ENCODE peak calls at places on chromosomes 5 and 9, in four cellular contexts. One of them, this sample, is unnamed. For H3K4me1, the result is how much of the 10 kb centered on the place peaks cover.

GRCh38 chr5:91177085-91177484 is 206.0 kb downstream of the ARRDC3 start:
- DNase-seq in IMR-90: no peak
- DNase-seq in cardiac muscle cell: no peak
- DNase-seq in heart right ventricle: no peak
- DNase-seq in this sample: no peak

GRCh38 chr9:93682155-93682968 is 106.0 kb downstream of the PHF2 start:
- DNase-seq in IMR-90: peak
- DNase-seq in cardiac muscle cell: peak
- DNase-seq in heart right ventricle: peak
- DNase-seq in this sample: peak

GRCh38 chr9:113139225-113139829 is 11.5 kb upstream of the SLC31A2 start:
- DNase-seq in IMR-90: no peak
- DNase-seq in heart right ventricle: no peak
- DNase-seq in cardiac muscle cell: no peak
- DNase-seq in this sample: no peak

GRCh38 chr5:67407979-67408378 is 211.4 kb upstream of the CD180 start:
- DNase-seq in IMR-90: no peak
- DNase-seq in cardiac muscle cell: no peak
- DNase-seq in heart right ventricle: no peak
- DNase-seq in this sample: no peak

GRCh38 chr5:55134053-55134722 is 25.8 kb upstream of the GPX8 start:
- DNase-seq in IMR-90: no peak
- DNase-seq in heart right ventricle: no peak
- DNase-seq in cardiac muscle cell: no peak
- DNase-seq in this sample: no peak

GRCh38 chr5:87650284-87650683 is 237.6 kb upstream of the CCNH start:
- DNase-seq in IMR-90: no peak
- DNase-seq in heart right ventricle: no peak
- DNase-seq in cardiac muscle cell: no peak
- DNase-seq in this sample: no peak

GRCh38 chr5:56094579-56095361 is 100.0 kb upstream of the IL6ST start:
- DNase-seq in heart right ventricle: no peak
- DNase-seq in cardiac muscle cell: no peak
- DNase-seq in IMR-90: no peak
- DNase-seq in this sample: no peak

GRCh38 chr9:33130501-33130900 is 36.6 kb downstream of the B4GALT1 start:
- DNase-seq in IMR-90: peak
- DNase-seq in heart right ventricle: no peak
- DNase-seq in cardiac muscle cell: no peak
- DNase-seq in this sample: peak

GRCh38 chr9:7172445-7173115 is 414.8 kb downstream of the KDM4C start:
- DNase-seq in IMR-90: peak
- DNase-seq in heart right ventricle: no peak
- DNase-seq in cardiac muscle cell: no peak
- DNase-seq in this sample: no peak

GRCh38 chr5:77909237-77909636 is 133.1 kb upstream of the TBCA start:
- DNase-seq in IMR-90: no peak
- DNase-seq in cardiac muscle cell: no peak
- DNase-seq in heart right ventricle: no peak
- DNase-seq in this sample: no peak

GRCh38 chr9:134406366-134407122 is 80.3 kb downstream of the RXRA start:
- DNase-seq in cardiac muscle cell: no peak
- DNase-seq in heart right ventricle: peak
- DNase-seq in IMR-90: no peak
- DNase-seq in this sample: no peak

GRCh38 chr9:134405527-134405926 is 79.3 kb downstream of the RXRA start:
- DNase-seq in IMR-90: no peak
- DNase-seq in heart right ventricle: no peak
- DNase-seq in cardiac muscle cell: no peak
- DNase-seq in this sample: peak

GRCh38 chr9:134403292-134403681 is 77.0 kb downstream of the RXRA start:
- DNase-seq in cardiac muscle cell: no peak
- DNase-seq in heart right ventricle: peak
- DNase-seq in IMR-90: no peak
- DNase-seq in this sample: no peak

GRCh38 chr9:134403682-134404301 is 77.5 kb downstream of the RXRA start:
- DNase-seq in cardiac muscle cell: no peak
- DNase-seq in IMR-90: peak
- DNase-seq in heart right ventricle: peak
- DNase-seq in this sample: peak

GRCh38 chr9:134404376-134405358 is 78.4 kb downstream of the RXRA start:
- DNase-seq in IMR-90: no peak
- DNase-seq in cardiac muscle cell: no peak
- DNase-seq in heart right ventricle: peak
- DNase-seq in this sample: no peak
- H3K4me1 ChIP-seq in IMR-90: under half
- H3K4me1 ChIP-seq in cardiac muscle cell: under half
- H3K4me1 ChIP-seq in heart right ventricle: half or more
- H3K4me1 ChIP-seq in this sample: half or more

GRCh38 chr5:169177431-169177694 is 123.6 kb downstream of the SLIT3 start:
- DNase-seq in cardiac muscle cell: no peak
- DNase-seq in IMR-90: no peak
- DNase-seq in heart right ventricle: no peak
- DNase-seq in this sample: no peak
- H3K4me1 ChIP-seq in cardiac muscle cell: under half
- H3K4me1 ChIP-seq in IMR-90: under half
- H3K4me1 ChIP-seq in heart right ventricle: under half
- H3K4me1 ChIP-seq in this sample: under half

GRCh38 chr5:73858786-73859185 is 232.8 kb downstream of the ARHGEF28 start:
- DNase-seq in cardiac muscle cell: no peak
- DNase-seq in heart right ventricle: no peak
- DNase-seq in IMR-90: no peak
- DNase-seq in this sample: no peak
- H3K4me1 ChIP-seq in cardiac muscle cell: under half
- H3K4me1 ChIP-seq in heart right ventricle: under half
- H3K4me1 ChIP-seq in IMR-90: under half
- H3K4me1 ChIP-seq in this sample: under half

DNA sequence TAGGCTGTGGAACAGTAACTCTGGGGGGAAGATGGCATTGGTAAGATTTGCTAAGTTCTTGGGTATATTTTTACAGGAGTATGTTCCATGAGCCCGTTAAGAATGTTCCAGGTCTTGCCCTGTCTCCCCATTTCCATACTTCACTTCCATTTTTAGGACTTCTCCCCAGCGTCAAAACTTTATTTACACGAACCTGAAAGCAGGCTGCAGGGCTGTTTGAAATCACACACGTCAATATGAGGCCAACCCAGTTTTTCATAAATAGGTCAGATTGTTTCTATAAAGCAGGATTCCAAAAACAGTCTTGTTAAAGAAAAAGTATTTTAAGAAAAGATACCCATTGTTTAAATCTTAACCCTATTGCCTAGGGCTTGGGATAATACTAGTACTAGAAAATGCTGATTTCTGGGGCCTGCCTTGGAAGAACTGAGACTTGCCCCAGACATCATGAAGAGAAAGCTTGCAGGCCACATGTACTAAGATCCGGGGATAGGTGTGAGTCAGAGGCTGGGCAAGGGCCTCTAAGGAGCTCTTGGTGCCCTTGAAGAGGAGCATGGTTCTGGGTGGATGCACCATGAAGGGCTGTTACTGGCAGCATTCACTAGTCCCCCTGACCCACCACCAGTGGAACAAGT is 24.2 kb downstream of the TRIO start:
- DNase-seq in IMR-90: peak
- DNase-seq in cardiac muscle cell: no peak
- DNase-seq in heart right ventricle: no peak
- DNase-seq in this sample: no peak
- H3K4me1 ChIP-seq in IMR-90: under half
- H3K4me1 ChIP-seq in cardiac muscle cell: under half
- H3K4me1 ChIP-seq in heart right ventricle: half or more
- H3K4me1 ChIP-seq in this sample: half or more

DNA sequence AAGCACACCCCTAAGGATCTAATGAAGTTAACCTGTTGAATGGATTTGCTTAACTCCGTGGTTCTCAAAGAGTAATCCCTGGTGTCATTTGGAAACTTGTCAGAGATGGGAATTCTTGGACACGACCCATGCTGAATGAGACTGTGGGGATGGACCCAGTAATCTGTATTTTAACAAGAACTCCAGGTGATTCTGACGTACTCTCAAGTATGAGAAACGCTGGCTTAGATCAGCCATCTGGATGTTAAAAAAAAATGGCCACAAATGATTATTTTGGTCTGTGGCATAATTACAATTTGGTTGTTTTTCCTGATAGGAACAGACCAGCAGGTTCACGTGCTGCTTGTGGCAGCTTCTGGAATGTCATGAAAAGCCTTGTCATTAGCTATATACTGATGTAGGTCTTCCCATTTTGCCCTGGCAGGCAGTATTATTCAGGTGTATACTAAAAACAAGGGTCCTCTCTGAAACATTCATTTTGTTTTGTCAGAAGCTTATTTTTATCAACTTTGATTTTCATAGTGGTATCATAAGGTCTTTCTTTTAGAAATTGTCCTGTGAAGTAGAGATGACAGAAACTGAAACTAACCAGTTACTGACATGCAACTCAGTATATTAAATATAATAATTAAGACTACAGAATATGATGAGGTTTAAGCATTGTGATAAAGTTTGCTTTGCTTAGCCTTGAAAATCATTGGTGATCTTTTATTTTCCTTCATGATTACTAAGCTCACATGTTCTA is 15.4 kb downstream of the CPEB4 start:
- DNase-seq in heart right ventricle: no peak
- DNase-seq in IMR-90: no peak
- DNase-seq in cardiac muscle cell: no peak
- DNase-seq in this sample: no peak
- H3K4me1 ChIP-seq in heart right ventricle: half or more
- H3K4me1 ChIP-seq in IMR-90: under half
- H3K4me1 ChIP-seq in cardiac muscle cell: under half
- H3K4me1 ChIP-seq in this sample: half or more

DNA sequence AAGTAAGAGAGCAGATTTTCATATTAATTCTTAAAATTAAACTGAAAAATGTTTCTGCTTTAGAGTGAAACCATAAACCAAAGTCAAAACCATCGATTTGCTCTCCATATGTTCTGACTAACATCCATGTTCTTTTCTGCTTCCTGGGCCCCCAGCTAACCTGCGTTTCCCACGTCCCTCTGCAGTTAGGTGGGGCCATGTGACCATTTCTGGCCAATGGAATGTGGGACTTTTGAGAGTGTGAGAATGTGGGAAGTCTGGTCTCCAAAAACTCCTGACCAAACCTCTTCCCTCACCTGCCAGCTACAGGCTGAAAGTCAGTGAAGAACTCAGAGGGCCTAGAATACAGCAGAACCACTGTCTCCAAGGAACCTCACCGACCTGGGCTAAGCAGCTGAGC is 44.9 kb downstream of the ANKH start:
- DNase-seq in IMR-90: no peak
- DNase-seq in heart right ventricle: no peak
- DNase-seq in cardiac muscle cell: no peak
- DNase-seq in this sample: no peak
- H3K4me1 ChIP-seq in IMR-90: under half
- H3K4me1 ChIP-seq in heart right ventricle: under half
- H3K4me1 ChIP-seq in cardiac muscle cell: under half
- H3K4me1 ChIP-seq in this sample: under half

GRCh38 chr5:31934156-31934555 is 240.0 kb downstream of the GOLPH3 start:
- DNase-seq in heart right ventricle: no peak
- DNase-seq in cardiac muscle cell: no peak
- DNase-seq in IMR-90: no peak
- DNase-seq in this sample: no peak
- H3K4me1 ChIP-seq in heart right ventricle: half or more
- H3K4me1 ChIP-seq in cardiac muscle cell: under half
- H3K4me1 ChIP-seq in IMR-90: under half
- H3K4me1 ChIP-seq in this sample: under half

GRCh38 chr9:130766904-130767262 is 68.2 kb upstream of the ABL1 start:
- DNase-seq in heart right ventricle: no peak
- DNase-seq in IMR-90: no peak
- DNase-seq in cardiac muscle cell: no peak
- DNase-seq in this sample: no peak
- H3K4me1 ChIP-seq in heart right ventricle: under half
- H3K4me1 ChIP-seq in IMR-90: under half
- H3K4me1 ChIP-seq in cardiac muscle cell: under half
- H3K4me1 ChIP-seq in this sample: half or more